ENCODE peak calls at places on chromosomes 16 and 17, in ten cellular contexts. P, L, D, X, Q, S, R, K, Y and N are unnamed samples.

GRCh38 chr16:8798535-8799157 is 1.0 kb downstream of the PMM2 start:
- DNase-seq in P (peak; percentile 5), L (no peak), D (no peak), X (no peak), Q (peak; percentile 3), S (no peak), R (no peak), K (no peak), Y (no peak), N (no peak)

GRCh38 chr17:76497979-76498885 is 3.0 kb downstream of the RHBDF2 start:
- DNase-seq in P (peak; percentile 89), L (peak; percentile 87), D (peak; percentile 89), X (peak; percentile 89), Q (peak; percentile 90), S (peak; percentile 96), R (no peak), K (peak; percentile 95), Y (no peak), N (peak; percentile 72)

GRCh38 chr16:68786685-68787418 is 49.8 kb downstream of the CDH1 start:
- DNase-seq in P (no peak), L (no peak), D (no peak), X (no peak), Q (peak; percentile 64), S (no peak), R (no peak), K (no peak), Y (no peak), N (no peak)

GRCh38 chr16:88651276-88651988 is 579 bp upstream of the CYBA start:
- DNase-seq in P (no peak), L (peak; percentile 83), D (peak; percentile 88), X (peak; percentile 98), Q (no peak), S (peak; percentile 65), R (peak; percentile 72), K (no peak), Y (peak; percentile 78), N (peak; percentile 72)

GRCh38 chr16:88298882-88299745 is 83.6 kb upstream of the ZNF469 start:
- DNase-seq in P (peak; percentile 28), L (no peak), D (peak; percentile 48), X (no peak), Q (no peak), S (no peak), R (no peak), K (peak; percentile 30), Y (no peak), N (no peak)

GRCh38 chr17:77332981-77333685 is 192.4 kb downstream of the SEC14L1 start:
- DNase-seq in P (peak; percentile 93), L (no peak), D (no peak), X (peak; percentile 43), Q (peak; percentile 76), S (no peak), R (no peak), K (no peak), Y (peak; percentile 48), N (peak; percentile 29)

GRCh38 chr16:87383522-87384161 is at the start of gene FBXO31:
- DNase-seq in P (peak; percentile 64), L (peak; percentile 98), D (peak; percentile 97), X (peak; percentile 97), Q (peak; percentile 92), S (peak; percentile 95), R (peak; percentile 88), K (peak; percentile 96), Y (peak; percentile 97), N (peak; percentile 91)

GRCh38 chr16:6573577-6573976 is 759.1 kb upstream of the RBFOX1 start:
- DNase-seq in P (no peak), L (peak; percentile 87), D (peak; percentile 76), X (no peak), Q (no peak), S (peak; percentile 80), R (no peak), K (peak; percentile 39), Y (no peak), N (no peak)

GRCh38 chr17:63997341-63998048 is 656 bp upstream of the PRR29 start:
- DNase-seq in P (no peak), L (no peak), D (no peak), X (peak; percentile 80), Q (peak; percentile 36), S (peak; percentile 20), R (no peak), K (no peak), Y (no peak), N (peak; percentile 48)

GRCh38 chr17:35889241-35889640 is 9.1 kb upstream of the CCL5 start:
- DNase-seq in P (no peak), L (no peak), D (no peak), X (no peak), Q (no peak), S (no peak), R (no peak), K (no peak), Y (peak; percentile 56), N (no peak)

GRCh38 chr17:7862692-7863437 is 5.1 kb downstream of the CYB5D1 start:
- DNase-seq in P (peak; percentile 60), L (peak; percentile 91), D (no peak), X (no peak), Q (peak; percentile 65), S (peak; percentile 71), R (no peak), K (no peak), Y (peak; percentile 69), N (no peak)

GRCh38 chr17:76953926-76954325 is 85.7 kb downstream of the MGAT5B start:
- DNase-seq in P (peak; percentile 28), L (no peak), D (no peak), X (peak; percentile 28), Q (no peak), S (no peak), R (no peak), K (no peak), Y (no peak), N (no peak)

GRCh38 chr17:82333279-82334171 is at the start of gene SECTM1:
- DNase-seq in P (peak; percentile 51), L (peak; percentile 82), D (peak; percentile 90), X (peak; percentile 91), Q (peak; percentile 40), S (peak; percentile 77), R (no peak), K (peak; percentile 78), Y (no peak), N (peak; percentile 80)

GRCh38 chr17:81317992-81318391 is 22.9 kb upstream of the SLC38A10 start:
- DNase-seq in P (no peak), L (peak; percentile 70), D (peak; percentile 63), X (no peak), Q (no peak), S (no peak), R (no peak), K (no peak), Y (no peak), N (no peak)

GRCh38 chr16:54165174-54165911 is 121.2 kb downstream of the IRX3 start:
- DNase-seq in P (no peak), L (no peak), D (no peak), X (no peak), Q (no peak), S (no peak), R (no peak), K (no peak), Y (no peak), N (no peak)

GRCh38 chr17:83012873-83013778 is 66.3 kb upstream of the METRNL start:
- DNase-seq in P (no peak), L (peak; percentile 36), D (no peak), X (no peak), Q (peak; percentile 57), S (peak; percentile 41), R (no peak), K (no peak), Y (no peak), N (no peak)

GRCh38 chr17:47949951-47950350 is 7.7 kb downstream of the PRR15L start:
- DNase-seq in P (peak; percentile 22), L (no peak), D (no peak), X (no peak), Q (no peak), S (no peak), R (no peak), K (peak; percentile 92), Y (no peak), N (no peak)

GRCh38 chr17:80158846-80159245 is 11.0 kb upstream of the CARD14 start:
- DNase-seq in P (no peak), L (no peak), D (no peak), X (no peak), Q (no peak), S (no peak), R (no peak), K (no peak), Y (no peak), N (no peak)

DNA sequence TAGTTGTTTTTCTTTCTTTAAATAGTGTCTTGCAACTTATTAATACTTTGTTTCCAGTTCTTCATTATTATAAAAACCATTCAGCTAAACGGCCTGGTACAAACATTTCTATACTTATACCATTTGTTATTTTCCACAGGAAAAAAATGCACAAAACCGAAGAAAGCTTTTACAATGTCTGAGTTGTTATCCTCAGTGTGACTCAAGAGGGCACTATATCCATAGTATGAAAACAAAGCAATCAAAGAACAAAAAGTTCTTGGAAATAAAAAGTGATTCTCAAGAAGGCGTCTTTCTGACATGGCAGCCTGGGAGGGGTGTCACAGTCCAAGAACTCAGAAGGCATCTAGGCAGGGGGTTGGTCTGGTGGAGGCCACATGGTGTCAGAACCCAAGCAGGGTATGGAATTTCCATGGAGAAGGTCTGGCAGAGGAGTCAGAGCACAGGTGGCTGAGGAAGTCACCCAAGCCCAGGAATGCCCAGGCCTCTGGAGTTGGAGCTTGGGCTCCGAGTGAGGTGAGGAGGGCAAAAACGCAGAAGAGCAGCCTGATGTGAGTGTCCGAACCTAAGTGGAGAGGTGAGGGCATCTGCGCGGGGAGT is 70.9 kb upstream of the ATP2A3 start:
- DNase-seq in P (no peak), L (no peak), D (no peak), X (no peak), Q (no peak), S (no peak), R (no peak), K (no peak), Y (no peak), N (no peak)
- TF ChIP-seq CTCF in P (peak; percentile 41), L (peak; percentile 32), D (no peak), X (no peak), Q (no peak), S (no peak), R (no peak), K (no peak), Y (no peak), N (no peak)

GRCh38 chr17:57986841-57987581 is 1.0 kb downstream of the VEZF1 start:
- DNase-seq in P (peak; percentile 74), L (peak; percentile 85), D (peak; percentile 86), X (peak; percentile 87), Q (peak; percentile 78), S (no peak), R (no peak), K (peak; percentile 61), Y (peak; percentile 62), N (peak; percentile 37)
- H3K36me3 ChIP-seq in P (peaks cover 31% of the 10 kb centered on the region), L (peaks cover 26% of the 10 kb centered on the region), D (peaks cover 8% of the 10 kb centered on the region), X (no peaks in the 10 kb centered on the region), Q (no peaks in the 10 kb centered on the region), S (peaks cover 40% of the 10 kb centered on the region), R (no peaks in the 10 kb centered on the region), K (no peaks in the 10 kb centered on the region), Y (no peaks in the 10 kb centered on the region), N (peaks cover 11% of the 10 kb centered on the region)

GRCh38 chr16:23597003-23597756 is 1.1 kb upstream of the NDUFAB1 start:
- DNase-seq in P (peak; percentile 20), L (peak; percentile 86), D (no peak), X (peak; percentile 78), Q (peak; percentile 14), S (peak; percentile 42), R (peak; percentile 50), K (no peak), Y (no peak), N (no peak)
- TF ChIP-seq CTCF in P (peak; percentile 35), L (peak; percentile 71), D (no peak), X (no peak), Q (no peak), S (no peak), R (peak; percentile 71), K (no peak), Y (no peak), N (no peak)

GRCh38 chr17:78826836-78827509 is 13.6 kb downstream of the USP36 start:
- DNase-seq in P (no peak), L (no peak), D (peak; percentile 85), X (peak; percentile 82), Q (no peak), S (no peak), R (no peak), K (peak; percentile 27), Y (no peak), N (no peak)
- H3K36me3 ChIP-seq in P (peaks cover 87% of the 10 kb centered on the region), L (peaks cover 76% of the 10 kb centered on the region), D (peaks cover 100% of the 10 kb centered on the region), X (peaks cover 91% of the 10 kb centered on the region), Q (peaks cover 40% of the 10 kb centered on the region), S (peaks cover 68% of the 10 kb centered on the region), R (peaks cover 72% of the 10 kb centered on the region), K (peaks cover 20% of the 10 kb centered on the region), Y (peaks cover 75% of the 10 kb centered on the region), N (peaks cover 92% of the 10 kb centered on the region)